ENCODE peak calls at places on chromosome 14, in eight cellular contexts. R is AG04450, B is neural progenitor cell, G is foreskin fibroblast, A is brain microvascular endothelial cell, Y is choroid plexus epithelial cell, K is suprapubic skin, V is heart left ventricle. Q is an unnamed sample.

GRCh38 chr14:70585221-70585620 is 15.2 kb downstream of the MED6 start:
- DNase-seq in G (no peak), V (no peak), Y (peak; percentile 13), A (no peak), K (no peak), R (no peak), B (peak; percentile 6), Q (no peak)

GRCh38 chr14:42113358-42114070 is 506.8 kb downstream of the LRFN5 start:
- DNase-seq in V (no peak), B (no peak), K (no peak), A (no peak), Y (no peak), R (no peak), G (no peak), Q (no peak)

GRCh38 chr14:35808076-35808657 is 928 bp downstream of the RALGAPA1 start:
- DNase-seq in Y (peak; percentile 18), K (no peak), G (peak; percentile 17), R (no peak), V (no peak), B (peak; percentile 43), A (no peak), Q (no peak)

GRCh38 chr14:87971010-87971409 is 22.0 kb downstream of the GALC start:
- DNase-seq in R (no peak), K (no peak), V (no peak), Y (no peak), B (no peak), A (no peak), G (no peak), Q (no peak)

GRCh38 chr14:80212025-80212402 is 710 bp upstream of the DIO2 start:
- DNase-seq in V (no peak), A (peak; percentile 48), B (peak; percentile 40), G (peak; percentile 31), K (no peak), R (peak; percentile 23), Y (peak; percentile 80), Q (peak; percentile 96)

GRCh38 chr14:67514650-67515385 is 18.3 kb upstream of the PLEKHH1 start:
- DNase-seq in Y (peak; percentile 45), K (no peak), A (peak; percentile 7), B (peak; percentile 70), R (no peak), V (peak; percentile 33), G (peak; percentile 64), Q (no peak)

GRCh38 chr14:50347521-50347920 is 35.4 kb downstream of the DMAC2L start:
- DNase-seq in Y (peak; percentile 74), A (peak; percentile 52), K (no peak), B (no peak), V (no peak), G (peak; percentile 75), R (no peak), Q (no peak)

GRCh38 chr14:65168840-65169239 is 66.5 kb upstream of the MAX start:
- DNase-seq in K (no peak), V (no peak), R (no peak), G (peak; percentile 83), Y (peak; percentile 81), A (no peak), B (no peak), Q (no peak)

GRCh38 chr14:58979325-58979724 is 209.1 kb upstream of the DAAM1 start:
- DNase-seq in Y (no peak), R (no peak), V (no peak), G (no peak), A (no peak), K (no peak), B (no peak), Q (no peak)

GRCh38 chr14:90091393-90091792 is 29.6 kb downstream of the KCNK13 start:
- DNase-seq in Y (peak; percentile 80), B (no peak), G (peak; percentile 60), A (peak; percentile 62), V (no peak), K (no peak), R (no peak), Q (peak; percentile 44)

GRCh38 chr14:103848720-103849077 is 1.3 kb upstream of the PPP1R13B start:
- DNase-seq in A (no peak), Y (no peak), B (no peak), R (no peak), G (no peak), K (peak; percentile 80), V (peak; percentile 52), Q (no peak)

GRCh38 chr14:23299558-23299957 is 3.1 kb downstream of the PPP1R3E start:
- DNase-seq in B (no peak), A (no peak), V (no peak), Y (peak; percentile 77), K (no peak), R (no peak), G (peak; percentile 80), Q (no peak)

GRCh38 chr14:38257500-38257899 is 1.6 kb upstream of the CLEC14A start:
- DNase-seq in Y (peak; percentile 33), V (no peak), K (no peak), B (no peak), G (no peak), A (no peak), R (no peak), Q (no peak)

GRCh38 chr14:92154283-92154942 is 32.6 kb downstream of the CPSF2 start:
- DNase-seq in R (no peak), B (no peak), K (no peak), A (no peak), G (no peak), V (no peak), Y (peak; percentile 26), Q (no peak)

GRCh38 chr14:23727566-23728335 is 91.6 kb downstream of the DHRS2 start:
- DNase-seq in A (peak; percentile 58), V (no peak), G (peak; percentile 52), K (no peak), Y (peak; percentile 56), B (peak; percentile 26), R (no peak), Q (no peak)

GRCh38 chr14:73717998-73718741 is 4.0 kb upstream of the PNMA1 start:
- DNase-seq in K (no peak), Y (peak; percentile 65), V (no peak), R (no peak), B (peak; percentile 81), A (peak; percentile 46), G (peak; percentile 72), Q (no peak)

GRCh38 chr14:73718742-73719251 is 4.6 kb upstream of the PNMA1 start:
- DNase-seq in Y (no peak), K (no peak), G (no peak), R (no peak), A (no peak), V (no peak), B (peak; percentile 86), Q (no peak)

GRCh38 chr14:73715707-73716106 is 1.5 kb upstream of the PNMA1 start:
- DNase-seq in V (no peak), B (no peak), G (no peak), K (no peak), A (no peak), R (no peak), Y (no peak), Q (no peak)

GRCh38 chr14:73719361-73719760 is 5.2 kb upstream of the PNMA1 start:
- DNase-seq in K (no peak), V (no peak), G (no peak), R (no peak), Y (no peak), A (no peak), B (peak; percentile 34), Q (no peak)

DNA sequence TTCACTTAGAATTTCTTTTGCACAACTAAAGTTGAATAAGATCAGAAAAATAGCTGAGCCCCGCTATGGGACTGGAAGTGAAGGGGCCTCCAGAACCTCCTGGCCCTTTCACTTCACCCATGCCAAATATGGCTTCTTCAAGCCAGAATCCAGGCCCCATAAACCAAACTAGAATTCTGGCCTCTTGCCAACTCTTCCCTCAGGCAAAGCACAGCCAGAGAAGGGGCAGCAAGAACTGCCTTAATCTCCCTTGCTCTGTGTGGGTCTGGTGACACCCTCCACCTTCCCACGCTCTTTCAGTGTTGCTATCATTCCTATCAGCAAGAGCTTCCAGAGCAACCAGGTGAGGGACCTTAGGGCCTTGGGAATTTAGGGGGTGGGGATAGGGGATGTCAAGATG is 3.1 kb upstream of the PNMA1 start:
- DNase-seq in A (no peak), K (no peak), R (no peak), V (no peak), Y (peak; percentile 54), B (no peak), G (peak; percentile 22), Q (no peak)
- H3K4me3 ChIP-seq in A (no peak overlapping the region), K (no peak overlapping the region), R (no peak overlapping the region), V (peak overlapping the region; percentile 55), Y (no peak overlapping the region), B (peak overlapping the region; percentile 95), G (no peak overlapping the region), Q (no peak overlapping the region)

DNA sequence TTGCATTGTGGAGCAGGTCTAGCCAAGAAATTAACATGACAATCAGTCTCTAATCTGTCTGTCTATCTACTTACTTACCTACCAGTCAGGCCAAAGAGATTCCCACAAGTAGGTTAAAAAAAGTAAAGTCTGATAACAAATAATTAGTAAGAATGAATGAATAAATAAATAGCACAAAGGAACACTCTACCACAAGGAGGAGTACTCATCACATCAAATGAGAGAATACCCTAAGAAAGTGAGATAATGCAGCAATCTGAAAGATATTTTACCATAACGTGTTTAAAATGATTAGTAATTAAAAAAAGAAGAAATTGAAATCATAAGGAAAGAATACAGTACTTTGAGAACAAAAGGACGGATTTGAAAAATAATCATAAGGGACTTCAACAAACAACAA is 187.2 kb downstream of the SYNE2 start:
- DNase-seq in Y (peak; percentile 60), G (peak; percentile 43), K (no peak), R (peak; percentile 10), V (no peak), A (no peak), B (no peak), Q (no peak)
- TF ChIP-seq CTCF in Y (peak; percentile 53), G (peak; percentile 32), K (no peak), R (peak; percentile 60), V (no peak), A (no peak), B (peak; percentile 8), Q (peak; percentile 30)

GRCh38 chr14:77271113-77271710 is at the start of gene NGB:
- DNase-seq in Y (no peak), R (no peak), K (no peak), G (no peak), B (peak; percentile 56), A (no peak), V (no peak), Q (no peak)
- H3K4me3 ChIP-seq in Y (no peak within 1 kb of the TSS), R (no peak within 1 kb of the TSS), K (peak within 1 kb of the TSS; percentile 34), G (no peak within 1 kb of the TSS), B (peak within 1 kb of the TSS; percentile 45), A (no peak within 1 kb of the TSS), V (no peak within 1 kb of the TSS), Q (no peak within 1 kb of the TSS)

GRCh38 chr14:55241673-55242072 is 29.5 kb upstream of the FBXO34 start:
- DNase-seq in A (no peak), K (no peak), Y (no peak), G (no peak), R (no peak), V (no peak), B (no peak), Q (no peak)

GRCh38 chr14:55243813-55244212 is 27.4 kb upstream of the FBXO34 start:
- DNase-seq in V (no peak), K (no peak), A (no peak), B (no peak), G (no peak), Y (no peak), R (no peak), Q (no peak)

GRCh38 chr14:55240526-55241178 is 30.6 kb upstream of the FBXO34 start:
- DNase-seq in V (no peak), K (no peak), B (peak; percentile 73), A (peak; percentile 71), R (peak; percentile 60), G (peak; percentile 84), Y (peak; percentile 57), Q (no peak)

GRCh38 chr14:55249423-55249822 is 21.8 kb upstream of the FBXO34 start:
- DNase-seq in V (no peak), R (no peak), Y (peak; percentile 57), A (peak; percentile 54), B (no peak), K (no peak), G (peak; percentile 78), Q (peak; percentile 89)

GRCh38 chr14:55245657-55246268 is 25.5 kb upstream of the FBXO34 start:
- DNase-seq in B (peak; percentile 38), V (no peak), G (peak; percentile 57), K (no peak), R (no peak), A (peak; percentile 32), Y (peak; percentile 70), Q (no peak)
- TF ChIP-seq CTCF in B (peak; percentile 66), V (peak; percentile 33), G (peak; percentile 75), K (peak; percentile 34), R (peak; percentile 78), A (peak; percentile 72), Y (peak; percentile 83), Q (peak; percentile 87)

Q was measured in retinal pigment epithelial cell.